ENCODE peak calls at places on chromosome 10, in five cellular contexts. One of them, this sample, is unnamed.

GRCh38 chr10:895324-895723 is 36.2 kb downstream of the LARP4B start:
- DNase-seq in CD8-positive, alpha-beta memory T cell: no peak
- DNase-seq in tibial nerve: no peak
- DNase-seq in CD8-positive, alpha-beta T cell: no peak
- DNase-seq in IMR-90: no peak
- DNase-seq in this sample: no peak

GRCh38 chr10:74036474-74036873 is 38.6 kb downstream of the VCL start:
- DNase-seq in CD8-positive, alpha-beta memory T cell: no peak
- DNase-seq in tibial nerve: no peak
- DNase-seq in CD8-positive, alpha-beta T cell: no peak
- DNase-seq in IMR-90: no peak
- DNase-seq in this sample: no peak

GRCh38 chr10:3869036-3869435 is 84.0 kb upstream of the KLF6 start:
- DNase-seq in CD8-positive, alpha-beta memory T cell: no peak
- DNase-seq in tibial nerve: no peak
- DNase-seq in CD8-positive, alpha-beta T cell: no peak
- DNase-seq in IMR-90: no peak
- DNase-seq in this sample: no peak

GRCh38 chr10:132371641-132372081 is 25.3 kb upstream of the PWWP2B start:
- DNase-seq in CD8-positive, alpha-beta memory T cell: no peak
- DNase-seq in tibial nerve: no peak
- DNase-seq in CD8-positive, alpha-beta T cell: no peak
- DNase-seq in IMR-90: no peak
- DNase-seq in this sample: no peak

GRCh38 chr10:3119796-3120459 is 52.6 kb downstream of the PFKP start:
- DNase-seq in CD8-positive, alpha-beta memory T cell: no peak
- DNase-seq in tibial nerve: no peak
- DNase-seq in CD8-positive, alpha-beta T cell: no peak
- DNase-seq in IMR-90: peak; percentile 25
- DNase-seq in this sample: no peak

GRCh38 chr10:102644646-102645387 is 538 bp downstream of the TRIM8 start:
- DNase-seq in CD8-positive, alpha-beta memory T cell: peak; percentile 83
- DNase-seq in tibial nerve: peak; percentile 76
- DNase-seq in CD8-positive, alpha-beta T cell: peak; percentile 90
- DNase-seq in IMR-90: peak; percentile 68
- DNase-seq in this sample: peak; percentile 93

GRCh38 chr10:101055416-101055815 is 6.4 kb upstream of the KAZALD1 start:
- DNase-seq in CD8-positive, alpha-beta memory T cell: no peak
- DNase-seq in tibial nerve: no peak
- DNase-seq in CD8-positive, alpha-beta T cell: no peak
- DNase-seq in IMR-90: no peak
- DNase-seq in this sample: no peak

GRCh38 chr10:91579351-91579985 is 53.4 kb downstream of the PPP1R3C start:
- DNase-seq in CD8-positive, alpha-beta memory T cell: no peak
- DNase-seq in tibial nerve: no peak
- DNase-seq in CD8-positive, alpha-beta T cell: no peak
- DNase-seq in IMR-90: peak; percentile 63
- DNase-seq in this sample: no peak

GRCh38 chr10:8473205-8473604 is 418.7 kb downstream of the GATA3 start:
- DNase-seq in CD8-positive, alpha-beta memory T cell: peak; percentile 4
- DNase-seq in tibial nerve: no peak
- DNase-seq in CD8-positive, alpha-beta T cell: no peak
- DNase-seq in IMR-90: peak; percentile 1
- DNase-seq in this sample: no peak

GRCh38 chr10:73859441-73860049 is 14.8 kb downstream of the CAMK2G start:
- DNase-seq in CD8-positive, alpha-beta memory T cell: peak; percentile 55
- DNase-seq in tibial nerve: no peak
- DNase-seq in CD8-positive, alpha-beta T cell: peak; percentile 74
- DNase-seq in IMR-90: no peak
- DNase-seq in this sample: no peak

GRCh38 chr10:132433671-132434340 is 36.8 kb downstream of the PWWP2B start:
- DNase-seq in CD8-positive, alpha-beta memory T cell: no peak
- DNase-seq in tibial nerve: no peak
- DNase-seq in CD8-positive, alpha-beta T cell: no peak
- DNase-seq in IMR-90: no peak
- DNase-seq in this sample: no peak

GRCh38 chr10:810351-810846 is 120.9 kb upstream of the DIP2C start:
- DNase-seq in CD8-positive, alpha-beta memory T cell: no peak
- DNase-seq in tibial nerve: no peak
- DNase-seq in CD8-positive, alpha-beta T cell: no peak
- DNase-seq in IMR-90: peak; percentile 49
- DNase-seq in this sample: no peak

GRCh38 chr10:99844433-99844955 is 62.1 kb downstream of the ABCC2 start:
- DNase-seq in CD8-positive, alpha-beta memory T cell: no peak
- DNase-seq in tibial nerve: no peak
- DNase-seq in CD8-positive, alpha-beta T cell: no peak
- DNase-seq in IMR-90: no peak
- DNase-seq in this sample: no peak

GRCh38 chr10:63703740-63704345 is 182.6 kb downstream of the REEP3 start:
- DNase-seq in CD8-positive, alpha-beta memory T cell: no peak
- DNase-seq in tibial nerve: no peak
- DNase-seq in CD8-positive, alpha-beta T cell: no peak
- DNase-seq in IMR-90: no peak
- DNase-seq in this sample: no peak

GRCh38 chr10:34624323-34625153 is 190.6 kb downstream of the PARD3 start:
- DNase-seq in CD8-positive, alpha-beta memory T cell: no peak
- DNase-seq in tibial nerve: no peak
- DNase-seq in CD8-positive, alpha-beta T cell: no peak
- DNase-seq in IMR-90: no peak
- DNase-seq in this sample: no peak

GRCh38 chr10:68106656-68107055 is 2.6 kb upstream of the MYPN start:
- DNase-seq in CD8-positive, alpha-beta memory T cell: no peak
- DNase-seq in tibial nerve: no peak
- DNase-seq in CD8-positive, alpha-beta T cell: no peak
- DNase-seq in IMR-90: peak; percentile 95
- DNase-seq in this sample: no peak

GRCh38 chr10:77513783-77514331 is 123.8 kb downstream of the KCNMA1 start:
- DNase-seq in CD8-positive, alpha-beta memory T cell: no peak
- DNase-seq in tibial nerve: no peak
- DNase-seq in CD8-positive, alpha-beta T cell: no peak
- DNase-seq in IMR-90: peak; percentile 91
- DNase-seq in this sample: peak; percentile 68

GRCh38 chr10:109374215-109374614 is 549.1 kb downstream of the XPNPEP1 start:
- DNase-seq in CD8-positive, alpha-beta memory T cell: no peak
- DNase-seq in tibial nerve: no peak
- DNase-seq in CD8-positive, alpha-beta T cell: no peak
- DNase-seq in IMR-90: peak; percentile 78
- DNase-seq in this sample: no peak

GRCh38 chr10:126663880-126664279 is 6.6 kb downstream of the C10orf90 start:
- DNase-seq in CD8-positive, alpha-beta memory T cell: no peak
- DNase-seq in tibial nerve: no peak
- DNase-seq in CD8-positive, alpha-beta T cell: no peak
- DNase-seq in IMR-90: peak; percentile 0
- DNase-seq in this sample: no peak

GRCh38 chr10:23186178-23186577 is 5.9 kb upstream of the PTF1A start:
- DNase-seq in CD8-positive, alpha-beta memory T cell: no peak
- DNase-seq in tibial nerve: no peak
- DNase-seq in CD8-positive, alpha-beta T cell: no peak
- DNase-seq in IMR-90: no peak
- DNase-seq in this sample: no peak

GRCh38 chr10:31083765-31084184 is 52.1 kb upstream of the ZNF438 start:
- DNase-seq in CD8-positive, alpha-beta memory T cell: peak; percentile 46
- DNase-seq in tibial nerve: peak; percentile 46
- DNase-seq in CD8-positive, alpha-beta T cell: peak; percentile 69
- DNase-seq in IMR-90: peak; percentile 39
- DNase-seq in this sample: peak; percentile 74

GRCh38 chr10:14555806-14556205 is 218.9 kb downstream of the FAM107B start:
- DNase-seq in CD8-positive, alpha-beta memory T cell: no peak
- DNase-seq in tibial nerve: no peak
- DNase-seq in CD8-positive, alpha-beta T cell: no peak
- DNase-seq in IMR-90: no peak
- DNase-seq in this sample: no peak

GRCh38 chr10:53841746-53842145 is 959.3 kb downstream of the PCDH15 start:
- DNase-seq in CD8-positive, alpha-beta memory T cell: no peak
- DNase-seq in tibial nerve: no peak
- DNase-seq in CD8-positive, alpha-beta T cell: no peak
- DNase-seq in IMR-90: no peak
- DNase-seq in this sample: no peak

GRCh38 chr10:83987216-83987615 is 152.1 kb upstream of the GHITM start:
- DNase-seq in CD8-positive, alpha-beta memory T cell: no peak
- DNase-seq in tibial nerve: no peak
- DNase-seq in CD8-positive, alpha-beta T cell: no peak
- DNase-seq in IMR-90: no peak
- DNase-seq in this sample: no peak

GRCh38 chr10:107264742-107265141 is 100.2 kb upstream of the SORCS1 start:
- DNase-seq in CD8-positive, alpha-beta memory T cell: no peak
- DNase-seq in tibial nerve: no peak
- DNase-seq in CD8-positive, alpha-beta T cell: no peak
- DNase-seq in IMR-90: no peak
- DNase-seq in this sample: no peak
- H3K9me3 ChIP-seq in CD8-positive, alpha-beta memory T cell: no peaks in the 10 kb centered on the region
- H3K9me3 ChIP-seq in tibial nerve: no peaks in the 10 kb centered on the region
- H3K9me3 ChIP-seq in CD8-positive, alpha-beta T cell: no peaks in the 10 kb centered on the region
- H3K9me3 ChIP-seq in IMR-90: peaks cover 11% of the 10 kb centered on the region
- H3K9me3 ChIP-seq in this sample: no peaks in the 10 kb centered on the region

GRCh38 chr10:124142960-124143359 is 49.6 kb upstream of the CHST15 start:
- DNase-seq in CD8-positive, alpha-beta memory T cell: no peak
- DNase-seq in tibial nerve: no peak
- DNase-seq in CD8-positive, alpha-beta T cell: no peak
- DNase-seq in IMR-90: no peak
- DNase-seq in this sample: peak; percentile 64

GRCh38 chr10:124145109-124145860 is 51.9 kb upstream of the CHST15 start:
- DNase-seq in CD8-positive, alpha-beta memory T cell: no peak
- DNase-seq in tibial nerve: peak; percentile 79
- DNase-seq in CD8-positive, alpha-beta T cell: no peak
- DNase-seq in IMR-90: no peak
- DNase-seq in this sample: peak; percentile 87

GRCh38 chr10:124144536-124144935 is 51.1 kb upstream of the CHST15 start:
- DNase-seq in CD8-positive, alpha-beta memory T cell: no peak
- DNase-seq in tibial nerve: no peak
- DNase-seq in CD8-positive, alpha-beta T cell: no peak
- DNase-seq in IMR-90: no peak
- DNase-seq in this sample: no peak

GRCh38 chr10:124143721-124144120 is 50.3 kb upstream of the CHST15 start:
- DNase-seq in CD8-positive, alpha-beta memory T cell: no peak
- DNase-seq in tibial nerve: no peak
- DNase-seq in CD8-positive, alpha-beta T cell: no peak
- DNase-seq in IMR-90: no peak
- DNase-seq in this sample: no peak

DNA sequence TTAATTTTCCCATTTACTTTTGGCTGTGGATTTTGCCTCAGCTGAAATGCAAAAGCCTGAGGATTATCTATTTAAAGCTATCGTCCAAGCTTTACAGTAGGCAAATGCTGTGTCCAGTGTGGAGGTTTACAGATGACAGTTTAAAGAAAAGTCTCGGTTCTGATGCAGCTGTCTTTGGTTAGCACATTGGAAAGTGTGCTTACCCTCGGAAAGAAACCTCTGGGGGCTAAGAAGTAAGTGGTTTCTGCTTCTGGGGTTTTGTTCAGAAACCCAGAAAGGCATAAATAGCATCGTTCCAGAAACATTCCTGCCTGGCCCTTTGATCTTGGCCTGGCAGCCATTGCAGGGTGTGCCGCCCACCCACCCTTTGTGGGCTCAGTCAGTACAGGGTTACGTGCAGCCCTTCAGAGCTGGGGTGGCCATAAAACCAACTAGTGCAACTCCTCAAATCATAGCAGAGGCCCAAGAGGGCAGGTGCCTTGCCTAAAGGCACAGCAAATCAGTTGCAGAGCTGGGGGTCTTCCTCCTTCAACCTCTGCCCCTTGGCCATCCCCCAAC is 49.0 kb upstream of the CHST15 start:
- DNase-seq in CD8-positive, alpha-beta memory T cell: no peak
- DNase-seq in tibial nerve: no peak
- DNase-seq in CD8-positive, alpha-beta T cell: no peak
- DNase-seq in IMR-90: no peak
- DNase-seq in this sample: no peak
- H3K27ac ChIP-seq in CD8-positive, alpha-beta memory T cell: no peak overlapping the region
- H3K27ac ChIP-seq in tibial nerve: no peak overlapping the region
- H3K27ac ChIP-seq in CD8-positive, alpha-beta T cell: no peak overlapping the region
- H3K27ac ChIP-seq in IMR-90: no peak overlapping the region
- H3K27ac ChIP-seq in this sample: no peak overlapping the region

DNA sequence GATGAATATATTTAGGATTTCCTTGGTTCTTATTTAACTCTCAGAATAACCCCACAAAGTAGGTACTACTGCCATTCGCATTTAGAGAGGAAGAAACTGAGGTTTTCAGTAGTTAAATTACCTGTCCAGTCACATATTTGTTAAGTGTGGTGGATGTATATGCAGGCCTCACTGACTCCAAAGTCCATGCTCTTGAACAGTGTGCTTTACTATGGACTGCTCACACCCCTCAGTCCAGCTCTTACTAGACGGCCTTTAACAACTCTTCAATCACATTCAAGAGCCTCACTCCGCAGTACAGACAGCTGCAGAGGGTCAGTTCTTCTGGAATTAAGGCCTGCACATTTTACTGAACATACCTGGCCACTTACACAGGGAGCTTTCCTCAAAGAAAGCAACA is 36.2 kb downstream of the ZNF248 start:
- DNase-seq in CD8-positive, alpha-beta memory T cell: no peak
- DNase-seq in tibial nerve: no peak
- DNase-seq in CD8-positive, alpha-beta T cell: no peak
- DNase-seq in IMR-90: no peak
- DNase-seq in this sample: no peak
- H3K9me3 ChIP-seq in CD8-positive, alpha-beta memory T cell: peaks cover 18% of the 10 kb centered on the region
- H3K9me3 ChIP-seq in tibial nerve: peaks cover 79% of the 10 kb centered on the region
- H3K9me3 ChIP-seq in CD8-positive, alpha-beta T cell: no peaks in the 10 kb centered on the region
- H3K9me3 ChIP-seq in IMR-90: peaks cover 21% of the 10 kb centered on the region
- H3K9me3 ChIP-seq in this sample: no peaks in the 10 kb centered on the region

DNA sequence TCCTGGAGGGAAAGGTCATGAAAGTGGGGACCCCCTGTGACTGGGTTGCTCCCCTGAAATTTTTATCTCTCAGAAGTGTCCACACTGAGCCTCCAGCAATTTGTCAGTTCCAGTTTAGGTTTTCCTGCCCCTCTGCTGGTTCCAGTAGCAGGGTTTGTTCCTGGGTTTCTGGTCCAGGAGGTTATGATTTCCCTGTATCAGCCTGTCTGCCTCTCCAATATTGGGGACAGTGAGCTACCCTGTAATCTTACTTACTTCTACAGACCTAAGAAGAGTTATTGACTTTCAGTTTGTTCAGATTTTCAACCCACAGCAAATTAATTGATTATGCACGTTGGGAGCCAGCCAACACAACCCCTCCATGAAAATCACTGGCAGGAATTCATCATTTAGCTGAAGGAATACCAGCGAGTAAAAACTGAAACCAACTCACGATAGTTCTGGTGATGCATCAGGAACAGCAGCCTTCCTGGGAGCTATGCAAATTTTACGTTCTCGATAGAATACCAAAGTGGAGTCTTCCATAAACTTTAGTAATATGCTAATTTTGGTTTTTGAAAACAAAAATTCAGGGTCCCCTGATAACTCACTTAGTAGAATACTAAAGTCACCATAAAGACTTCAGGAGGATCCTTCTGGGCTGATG is 31.3 kb upstream of the IL15RA start:
- DNase-seq in CD8-positive, alpha-beta memory T cell: no peak
- DNase-seq in tibial nerve: no peak
- DNase-seq in CD8-positive, alpha-beta T cell: no peak
- DNase-seq in IMR-90: peak; percentile 32
- DNase-seq in this sample: no peak
- H3K27ac ChIP-seq in CD8-positive, alpha-beta memory T cell: no peak overlapping the region
- H3K27ac ChIP-seq in tibial nerve: no peak overlapping the region
- H3K27ac ChIP-seq in CD8-positive, alpha-beta T cell: no peak overlapping the region
- H3K27ac ChIP-seq in IMR-90: peak overlapping the region; percentile 89
- H3K27ac ChIP-seq in this sample: no peak overlapping the region

GRCh38 chr10:117313641-117314040 is 61.6 kb downstream of the PDZD8 start:
- DNase-seq in CD8-positive, alpha-beta memory T cell: no peak
- DNase-seq in tibial nerve: no peak
- DNase-seq in CD8-positive, alpha-beta T cell: no peak
- DNase-seq in IMR-90: no peak
- DNase-seq in this sample: no peak
- H3K9me3 ChIP-seq in CD8-positive, alpha-beta memory T cell: no peaks in the 10 kb centered on the region
- H3K9me3 ChIP-seq in tibial nerve: no peaks in the 10 kb centered on the region
- H3K9me3 ChIP-seq in CD8-positive, alpha-beta T cell: no peaks in the 10 kb centered on the region
- H3K9me3 ChIP-seq in IMR-90: no peaks in the 10 kb centered on the region
- H3K9me3 ChIP-seq in this sample: no peaks in the 10 kb centered on the region